ENCODE peak calls at places on chromosomes 6 and 20, in ten cellular contexts. H, A, F, O, Y, R, G, E, W and C are unnamed samples.

GRCh38 chr20:7146552-7147219 is 379.2 kb downstream of the BMP2 start:
- DNase-seq in E (no peak), H (no peak), A (no peak), Y (no peak), G (no peak), F (no peak), O (no peak), W (no peak), R (no peak), C (no peak)

GRCh38 chr20:725491-725890 is 42.8 kb downstream of the SLC52A3 start:
- DNase-seq in G (no peak), Y (no peak), W (no peak), H (no peak), E (no peak), O (no peak), R (no peak), F (no peak), A (no peak), C (no peak)

GRCh38 chr6:69398311-69398710 is 398.5 kb downstream of the LMBRD1 start:
- DNase-seq in F (no peak), H (no peak), O (no peak), A (no peak), Y (no peak), R (no peak), G (no peak), W (no peak), E (no peak), C (no peak)

GRCh38 chr20:33337119-33337518 is 54.1 kb downstream of the BPIFB1 start:
- DNase-seq in H (no peak), F (no peak), O (no peak), R (no peak), Y (no peak), E (no peak), G (no peak), A (no peak), W (no peak), C (no peak)

GRCh38 chr20:56587307-56588108 is 41.6 kb upstream of the TFAP2C start:
- DNase-seq in Y (no peak), W (no peak), H (no peak), R (no peak), G (peak), F (no peak), E (no peak), O (no peak), A (no peak), C (peak)

GRCh38 chr6:95087394-95088097 is 489.8 kb upstream of the MANEA start:
- DNase-seq in E (no peak), F (peak), W (peak), H (peak), G (peak), R (no peak), A (no peak), Y (no peak), O (no peak), C (no peak)

GRCh38 chr6:20182926-20183521 is 29.2 kb downstream of the MBOAT1 start:
- DNase-seq in R (peak), W (peak), G (peak), F (peak), Y (no peak), A (no peak), H (no peak), O (peak), E (peak), C (no peak)

GRCh38 chr6:136659991-136660499 is 109.8 kb upstream of the MAP7 start:
- DNase-seq in H (no peak), E (no peak), R (no peak), G (no peak), Y (no peak), O (no peak), F (no peak), A (no peak), W (no peak), C (no peak)

GRCh38 chr20:37526839-37527637 is 638 bp downstream of the BLCAP start:
- DNase-seq in G (peak), F (no peak), H (no peak), O (no peak), E (peak), R (peak), Y (no peak), W (no peak), A (peak), C (peak)

GRCh38 chr6:33856655-33857054 is 52.9 kb upstream of the MLN start:
- DNase-seq in W (no peak), O (no peak), H (peak), Y (no peak), F (no peak), R (no peak), E (peak), G (no peak), A (peak), C (no peak)

GRCh38 chr6:43699564-43700186 is 12.1 kb upstream of the MRPS18A start:
- DNase-seq in E (peak), H (peak), G (peak), F (peak), O (no peak), Y (no peak), R (no peak), A (no peak), W (peak), C (peak)

GRCh38 chr6:53048431-53049195 is 16.6 kb upstream of the FBXO9 start:
- DNase-seq in A (no peak), R (no peak), G (no peak), O (no peak), H (peak), Y (no peak), F (no peak), W (no peak), E (no peak), C (no peak)

GRCh38 chr20:47326718-47327137 is 29.8 kb downstream of the ZMYND8 start:
- DNase-seq in G (peak), A (no peak), F (no peak), R (no peak), W (no peak), E (no peak), O (no peak), Y (no peak), H (peak), C (no peak)

GRCh38 chr6:23532227-23532626 is 593.8 kb upstream of the NRSN1 start:
- DNase-seq in O (no peak), H (peak), F (no peak), W (no peak), Y (no peak), G (no peak), R (no peak), E (no peak), A (no peak), C (no peak)

GRCh38 chr6:37713529-37714119 is 15.9 kb upstream of the MDGA1 start:
- DNase-seq in R (no peak), A (no peak), F (no peak), O (peak), E (no peak), W (no peak), G (no peak), Y (no peak), H (peak), C (no peak)

GRCh38 chr6:90217621-90218496 is 78.8 kb downstream of the BACH2 start:
- DNase-seq in O (no peak), H (no peak), E (no peak), R (no peak), W (peak), G (no peak), Y (no peak), A (peak), F (peak), C (peak)

GRCh38 chr20:62523473-62524203 is 47.8 kb upstream of the GATA5 start:
- DNase-seq in Y (peak), G (peak), R (no peak), E (no peak), O (no peak), H (peak), A (peak), F (no peak), W (no peak), C (no peak)

GRCh38 chr6:47413752-47414516 is 63.7 kb upstream of the CD2AP start:
- DNase-seq in G (peak), A (peak), E (no peak), R (no peak), W (peak), H (peak), Y (no peak), F (peak), O (no peak), C (peak)

GRCh38 chr6:16936893-16937292 is 165.0 kb upstream of the STMND1 start:
- DNase-seq in Y (no peak), E (no peak), G (no peak), R (no peak), F (no peak), W (no peak), H (no peak), O (no peak), A (no peak), C (no peak)

GRCh38 chr20:8749101-8749500 is 319.8 kb upstream of the PLCB4 start:
- DNase-seq in H (no peak), O (no peak), Y (no peak), G (no peak), R (no peak), E (no peak), A (no peak), W (no peak), F (no peak), C (no peak)

GRCh38 chr6:24720131-24720603 is 1.2 kb upstream of the C6orf62 start:
- DNase-seq in O (peak), H (peak), G (no peak), W (peak), F (peak), R (peak), Y (peak), A (peak), E (peak), C (peak)

GRCh38 chr6:150998992-150999975 is 133.8 kb downstream of the MTHFD1L start:
- DNase-seq in A (no peak), F (no peak), E (no peak), H (no peak), R (no peak), O (no peak), W (no peak), G (no peak), Y (no peak), C (no peak)

GRCh38 chr6:147654103-147654845 is 145.8 kb downstream of the SAMD5 start:
- DNase-seq in W (no peak), R (no peak), Y (no peak), G (peak), H (no peak), F (no peak), O (no peak), A (no peak), E (no peak), C (no peak)

GRCh38 chr20:40956926-40957760 is 71.5 kb upstream of the TOP1 start:
- DNase-seq in E (no peak), Y (no peak), F (no peak), A (no peak), O (no peak), W (no peak), H (no peak), R (peak), G (no peak), C (no peak)

GRCh38 chr20:44494266-44494665 is 18.6 kb downstream of the TTPAL start:
- DNase-seq in E (no peak), R (no peak), G (no peak), O (no peak), H (no peak), A (no peak), Y (no peak), F (no peak), W (no peak), C (peak)

GRCh38 chr6:161171207-161171606 is 102.7 kb downstream of the AGPAT4 start:
- DNase-seq in W (no peak), G (no peak), R (no peak), A (no peak), H (no peak), F (no peak), E (no peak), Y (no peak), O (no peak), C (no peak)

GRCh38 chr20:20452254-20452676 is 84.4 kb downstream of the INSM1 start:
- DNase-seq in A (peak), W (no peak), G (no peak), Y (peak), H (peak), E (peak), F (peak), O (peak), R (no peak), C (no peak)

GRCh38 chr20:51738877-51739447 is 29.2 kb downstream of the ATP9A start:
- DNase-seq in O (no peak), E (peak), A (no peak), H (peak), F (no peak), G (peak), Y (no peak), W (no peak), R (no peak), C (no peak)

GRCh38 chr20:62587757-62588402 is 54.4 kb upstream of the SLCO4A1 start:
- DNase-seq in Y (no peak), H (peak), A (no peak), W (no peak), R (no peak), O (no peak), E (no peak), G (no peak), F (no peak), C (no peak)

GRCh38 chr20:58081842-58082241 is 146.6 kb downstream of the ANKRD60 start:
- DNase-seq in F (no peak), W (no peak), E (no peak), Y (no peak), R (no peak), H (peak), O (no peak), A (no peak), G (no peak), C (no peak)